ENCODE peak calls at places on chromosomes 7 and 10, in eight cellular contexts. I is fibroblast of lung, P is neural crest cell, X is psoas muscle, R is GM06990, Z is WTC11, Y is left ventricle myocardium inferior, Q is WERI-Rb-1. F is an unnamed sample.

GRCh38 chr7:69577221-69577620 is 21.1 kb upstream of the AUTS2 start:
- DNase-seq in R (peak; percentile 20), X (no peak), Q (no peak), Z (no peak), I (no peak), Y (no peak), P (no peak), F (no peak)

GRCh38 chr7:73901231-73901822 is 40.4 kb downstream of the TMEM270 start:
- DNase-seq in Z (no peak), I (no peak), X (peak; percentile 34), Q (no peak), R (no peak), Y (no peak), P (no peak), F (no peak)

GRCh38 chr7:12584940-12585339 is 14.4 kb downstream of the SCIN start:
- DNase-seq in R (peak; percentile 23), I (no peak), P (no peak), Y (no peak), Q (no peak), X (no peak), Z (no peak), F (no peak)

GRCh38 chr7:101630591-101630990 is 1.5 kb upstream of the MYL10 start:
- DNase-seq in Z (no peak), X (no peak), P (no peak), Y (no peak), I (no peak), R (no peak), Q (no peak), F (no peak)

GRCh38 chr10:78656397-78656796 is 412.4 kb upstream of the ZMIZ1 start:
- DNase-seq in Y (no peak), I (no peak), X (no peak), Z (no peak), Q (no peak), P (no peak), R (no peak), F (no peak)

GRCh38 chr10:21754410-21755011 is 220.5 kb downstream of the MLLT10 start:
- DNase-seq in R (no peak), Y (no peak), P (no peak), Z (no peak), I (no peak), Q (peak; percentile 10), X (no peak), F (no peak)

GRCh38 chr10:34814228-34815173 is 595 bp downstream of the PARD3 start:
- DNase-seq in Y (peak; percentile 57), X (peak; percentile 69), P (peak; percentile 46), R (peak; percentile 36), Z (peak; percentile 63), I (peak; percentile 44), Q (peak; percentile 53), F (no peak)

GRCh38 chr10:30747633-30748032 is 118.1 kb upstream of the LYZL2 start:
- DNase-seq in R (no peak), Z (no peak), P (no peak), Q (no peak), I (peak; percentile 51), X (no peak), Y (no peak), F (no peak)

GRCh38 chr10:45071043-45071813 is 70.5 kb downstream of the ZNF22 start:
- DNase-seq in P (no peak), Q (no peak), I (no peak), Y (no peak), R (no peak), X (no peak), Z (no peak), F (no peak)

DNA sequence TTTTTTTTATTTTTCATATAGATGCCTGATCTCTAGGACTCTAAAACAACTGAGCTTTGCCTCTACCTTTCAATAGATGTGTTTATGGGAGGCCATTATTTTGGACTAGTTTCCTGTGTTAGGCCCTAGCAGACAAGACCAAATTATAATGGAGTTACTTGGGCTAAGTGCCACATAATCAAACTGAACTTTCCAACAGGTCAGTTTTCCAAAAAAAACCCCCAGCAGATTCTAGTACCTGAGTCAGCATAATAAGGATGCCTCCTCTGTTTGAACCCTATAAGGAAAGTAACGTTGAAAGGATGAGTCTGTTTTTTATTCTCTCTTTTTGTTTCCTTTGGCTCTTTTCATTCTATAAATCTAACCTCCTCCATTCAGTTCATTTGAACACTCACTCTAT is 148.1 kb upstream of the FAM3C start:
- DNase-seq in I (no peak), Z (no peak), P (no peak), X (no peak), R (no peak), Y (no peak), Q (no peak), F (no peak)
- TF ChIP-seq CTCF in I (no peak), Z (no peak), P (no peak), X (no peak), R (no peak), Y (no peak), Q (no peak), F (no peak)

DNA sequence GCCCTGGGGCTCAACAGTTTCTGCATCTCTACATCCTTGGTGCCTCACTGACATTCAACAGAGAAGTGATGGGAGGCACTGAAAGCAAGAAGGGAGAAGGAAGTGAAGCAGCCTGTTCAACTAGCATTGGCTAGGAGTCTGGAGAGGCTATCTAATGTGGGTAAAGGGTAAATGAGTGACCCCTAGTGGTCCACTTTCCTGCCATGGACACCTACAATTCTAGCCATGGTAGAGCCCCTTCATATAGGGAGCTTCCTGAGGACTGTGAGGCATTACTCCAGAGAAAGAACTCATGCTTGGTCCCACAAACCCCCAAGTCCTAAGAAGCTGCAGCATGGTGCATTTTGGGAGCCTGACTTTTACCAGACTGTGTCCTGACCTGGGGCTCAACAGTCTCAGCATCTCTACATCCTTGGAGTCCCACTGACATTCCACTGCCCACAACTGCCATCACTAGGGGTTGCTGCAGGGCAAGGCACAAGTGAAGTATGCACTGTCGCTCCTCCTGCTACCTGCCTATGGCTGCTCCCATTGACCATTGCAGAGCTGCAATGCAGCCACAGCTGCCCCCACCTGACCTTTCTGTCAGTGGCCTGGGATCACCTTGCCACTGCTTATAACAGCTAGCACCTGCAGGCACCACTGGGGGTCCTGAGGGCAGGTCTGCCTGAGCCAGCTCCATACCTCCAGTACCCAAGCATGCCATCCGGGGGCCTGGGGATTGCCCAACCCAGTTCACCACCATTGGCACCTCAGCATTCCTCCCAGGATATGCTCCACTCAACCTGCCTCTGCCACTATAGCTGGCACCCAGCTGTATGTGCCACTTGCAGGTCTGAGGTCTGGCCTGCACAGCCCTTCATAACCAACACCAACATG is 44.1 kb upstream of the CDK6 start:
- DNase-seq in I (peak; percentile 9), Q (peak; percentile 47), R (no peak), P (no peak), Z (peak; percentile 63), Y (no peak), X (peak; percentile 36), F (no peak)
- TF ChIP-seq CTCF in I (peak; percentile 0), Q (peak; percentile 65), R (peak; percentile 30), P (peak; percentile 5), Z (peak; percentile 62), Y (peak; percentile 54), X (peak; percentile 18), F (no peak)

GRCh38 chr10:73814896-73815718 is 3.7 kb upstream of the NDST2 start:
- DNase-seq in I (no peak), Q (peak; percentile 46), Z (peak; percentile 42), X (peak; percentile 62), R (no peak), P (no peak), Y (no peak), F (peak; percentile 66)
- TF ChIP-seq CTCF in I (no peak), Q (peak; percentile 41), Z (peak; percentile 66), X (peak; percentile 4), R (peak; percentile 24), P (peak; percentile 40), Y (no peak), F (no peak)

GRCh38 chr10:17801507-17801906 is 7.6 kb upstream of the MRC1 start:
- DNase-seq in Q (no peak), P (no peak), R (no peak), I (no peak), Y (no peak), Z (no peak), X (no peak), F (no peak)
- TF ChIP-seq CTCF in Q (no peak), P (peak; percentile 38), R (peak; percentile 30), I (no peak), Y (no peak), Z (peak; percentile 42), X (no peak), F (no peak)

GRCh38 chr10:23530079-23530478 is 91.2 kb downstream of the OTUD1 start:
- DNase-seq in X (no peak), Y (no peak), P (no peak), Q (no peak), I (peak; percentile 59), R (no peak), Z (no peak), F (no peak)
- TF ChIP-seq CTCF in X (peak; percentile 46), Y (peak; percentile 57), P (peak; percentile 68), Q (no peak), I (peak; percentile 36), R (peak; percentile 36), Z (no peak), F (peak; percentile 19)

DNA sequence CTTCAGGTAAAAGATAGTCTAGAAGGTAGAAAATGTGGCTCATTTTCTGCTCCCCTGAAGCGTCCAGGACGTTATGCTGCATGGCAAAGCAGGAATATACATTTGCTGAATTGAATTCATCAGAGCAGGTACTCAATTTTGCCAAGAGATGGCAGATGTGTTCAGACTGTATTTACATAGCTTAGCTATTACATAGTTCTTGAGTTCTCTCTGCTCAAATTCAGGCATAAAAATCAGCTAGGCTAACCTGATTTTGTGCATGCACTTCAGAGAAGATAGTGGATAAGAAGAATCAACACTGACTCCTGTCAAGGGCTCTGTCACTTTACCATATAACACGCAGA is 209.2 kb upstream of the FAM3C start:
- DNase-seq in R (no peak), I (peak; percentile 7), X (no peak), Z (no peak), Q (no peak), P (no peak), Y (no peak), F (no peak)
- TF ChIP-seq CTCF in R (peak; percentile 14), I (no peak), X (no peak), Z (no peak), Q (no peak), P (no peak), Y (peak; percentile 21), F (peak; percentile 32)

GRCh38 chr7:2527505-2528464 is 8.2 kb downstream of the LFNG start:
- DNase-seq in I (peak; percentile 56), P (no peak), Z (no peak), Y (peak; percentile 20), R (no peak), X (peak; percentile 45), Q (no peak), F (no peak)

GRCh38 chr7:2524808-2525140 is 5.2 kb downstream of the LFNG start:
- DNase-seq in Z (peak; percentile 88), P (peak; percentile 53), R (no peak), X (no peak), Y (no peak), I (no peak), Q (no peak), F (no peak)

GRCh38 chr7:2526659-2527504 is 7.3 kb downstream of the LFNG start:
- DNase-seq in R (no peak), Q (no peak), Y (no peak), I (no peak), Z (no peak), P (no peak), X (peak; percentile 42), F (no peak)

GRCh38 chr7:2525161-2525930 is 5.8 kb downstream of the LFNG start:
- DNase-seq in I (no peak), X (no peak), Q (no peak), Z (no peak), Y (no peak), R (no peak), P (no peak), F (no peak)

GRCh38 chr7:2525931-2526630 is 6.5 kb downstream of the LFNG start:
- DNase-seq in Y (no peak), I (no peak), R (no peak), P (no peak), Z (no peak), Q (no peak), X (no peak), F (no peak)
- TF ChIP-seq CTCF in Y (no peak), I (no peak), R (no peak), P (no peak), Z (no peak), Q (no peak), X (no peak), F (no peak)

F was measured in D721Med.